ENCODE peak calls at places on chromosomes 3 and 15, in seven cellular contexts. M is left ventricle myocardium inferior, X is A673, S is kidney epithelial cell, P is BJ, O is heart left ventricle, J is PC-3. V is an unnamed sample.

GRCh38 chr3:142027713-142028112 is 121.6 kb downstream of the TFDP2 start:
- DNase-seq in M (no peak), X (peak; percentile 77), S (no peak), P (no peak), O (no peak), J (peak; percentile 44), V (no peak)

GRCh38 chr3:155746703-155747102 is 1.8 kb upstream of the PLCH1 start:
- DNase-seq in M (no peak), X (no peak), S (no peak), P (no peak), O (no peak), J (no peak), V (no peak)

GRCh38 chr3:134879991-134880390 is 84.9 kb downstream of the EPHB1 start:
- DNase-seq in M (no peak), X (no peak), S (no peak), P (no peak), O (no peak), J (no peak), V (no peak)

GRCh38 chr3:136135039-136135802 is 60.9 kb downstream of the MSL2 start:
- DNase-seq in M (no peak), X (peak; percentile 37), S (no peak), P (no peak), O (no peak), J (no peak), V (no peak)

GRCh38 chr3:30289751-30290150 is 316.6 kb upstream of the TGFBR2 start:
- DNase-seq in M (no peak), X (no peak), S (no peak), P (no peak), O (no peak), J (no peak), V (no peak)

GRCh38 chr3:14431928-14432834 is 29.8 kb downstream of the SLC6A6 start:
- DNase-seq in M (peak; percentile 86), X (peak; percentile 95), S (peak; percentile 78), P (no peak), O (peak; percentile 88), J (peak; percentile 96), V (peak; percentile 93)

GRCh38 chr15:93088200-93088980 is 621 bp downstream of the RGMA start:
- DNase-seq in M (peak; percentile 45), X (peak; percentile 49), S (no peak), P (no peak), O (peak; percentile 17), J (no peak), V (no peak)

GRCh38 chr3:160949460-160949859 is 155.7 kb downstream of the B3GALNT1 start:
- DNase-seq in M (no peak), X (no peak), S (no peak), P (no peak), O (no peak), J (no peak), V (no peak)

GRCh38 chr3:132722165-132723023 is at the start of gene NPHP3:
- DNase-seq in M (peak; percentile 98), X (peak; percentile 94), S (peak; percentile 69), P (peak; percentile 72), O (peak; percentile 99), J (peak; percentile 79), V (peak; percentile 99)

GRCh38 chr15:88619796-88620195 is 1.3 kb upstream of the AEN start:
- DNase-seq in M (no peak), X (no peak), S (no peak), P (no peak), O (no peak), J (no peak), V (peak; percentile 3)

GRCh38 chr3:128767351-128767750 is 41.4 kb downstream of the RAB7A start:
- DNase-seq in M (no peak), X (no peak), S (no peak), P (no peak), O (no peak), J (no peak), V (no peak)

GRCh38 chr3:47405820-47406761 is 25.3 kb downstream of the PTPN23 start:
- DNase-seq in M (no peak), X (no peak), S (no peak), P (no peak), O (no peak), J (no peak), V (no peak)

GRCh38 chr3:134201201-134202130 is 49.2 kb downstream of the RYK start:
- DNase-seq in M (no peak), X (peak; percentile 7), S (peak; percentile 73), P (peak; percentile 52), O (no peak), J (peak; percentile 86), V (no peak)

GRCh38 chr3:193630005-193630404 is 37.0 kb downstream of the OPA1 start:
- DNase-seq in M (no peak), X (no peak), S (no peak), P (no peak), O (no peak), J (no peak), V (no peak)

GRCh38 chr3:27657404-27657803 is 64.7 kb downstream of the EOMES start:
- DNase-seq in M (no peak), X (no peak), S (no peak), P (no peak), O (no peak), J (peak; percentile 61), V (no peak)

GRCh38 chr3:132004571-132004970 is 30.2 kb downstream of the CPNE4 start:
- DNase-seq in M (no peak), X (no peak), S (no peak), P (no peak), O (no peak), J (no peak), V (no peak)

GRCh38 chr15:96323250-96324162 is 7.0 kb upstream of the NR2F2 start:
- DNase-seq in M (no peak), X (no peak), S (no peak), P (no peak), O (no peak), J (no peak), V (no peak)

GRCh38 chr15:96324192-96324895 is 6.2 kb upstream of the NR2F2 start:
- DNase-seq in M (no peak), X (no peak), S (no peak), P (no peak), O (no peak), J (peak; percentile 53), V (peak; percentile 57)

GRCh38 chr15:96320703-96321421 is 9.6 kb upstream of the NR2F2 start:
- DNase-seq in M (no peak), X (no peak), S (no peak), P (no peak), O (no peak), J (no peak), V (no peak)

GRCh38 chr15:96322401-96323249 is 7.9 kb upstream of the NR2F2 start:
- DNase-seq in M (no peak), X (no peak), S (no peak), P (no peak), O (peak; percentile 46), J (peak; percentile 10), V (peak; percentile 29)

DNA sequence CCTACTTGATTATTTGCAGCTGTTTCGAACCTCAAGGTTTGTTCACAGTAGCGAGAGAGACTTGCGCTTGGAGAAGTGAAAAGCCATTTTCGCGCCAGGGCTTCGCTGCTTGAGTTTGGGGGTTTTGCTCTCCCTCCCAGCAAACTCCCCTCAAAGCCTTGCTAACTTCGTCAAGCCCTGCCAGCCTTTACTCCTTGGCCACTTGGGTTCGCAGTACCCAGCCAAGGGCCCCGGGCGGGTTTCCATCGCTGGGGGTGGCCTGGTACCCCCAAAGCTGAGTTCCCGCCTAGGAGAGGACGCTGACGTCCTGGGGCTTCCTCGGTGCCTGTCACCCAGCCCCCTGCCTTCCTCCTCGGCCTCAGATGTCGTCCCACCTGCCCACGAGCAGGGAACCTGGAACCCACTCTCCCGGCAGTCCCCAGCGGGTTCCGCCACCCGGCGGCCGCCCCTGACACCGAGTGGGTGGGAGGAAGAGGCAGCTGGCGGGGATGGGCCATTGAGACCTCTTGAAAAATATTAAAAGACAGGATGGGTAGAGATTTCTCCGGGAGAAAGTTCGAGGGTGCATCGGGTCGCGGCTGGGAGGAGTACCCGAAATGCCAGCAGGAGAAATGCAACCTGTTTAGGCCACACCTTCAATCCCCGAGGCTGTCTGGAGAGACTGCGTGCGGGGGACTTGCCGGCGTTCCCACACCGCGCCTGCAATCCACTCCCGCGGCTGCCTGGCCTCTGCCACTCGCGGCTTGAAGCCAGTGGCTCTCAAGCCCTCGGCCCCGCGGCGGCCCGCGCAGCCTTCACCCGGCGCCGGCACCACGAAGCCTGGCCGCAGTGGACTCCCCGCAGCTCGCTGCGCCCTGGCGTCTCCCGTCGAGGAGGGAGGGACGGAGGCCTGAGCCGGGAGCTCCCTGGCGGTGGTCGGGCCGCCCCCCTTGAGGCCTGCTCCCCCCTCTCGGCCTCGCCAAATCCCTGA is 8.8 kb upstream of the NR2F2 start:
- DNase-seq in M (no peak), X (peak; percentile 43), S (no peak), P (no peak), O (peak; percentile 33), J (peak; percentile 16), V (peak; percentile 24)
- H3K4me3 ChIP-seq in M (peak overlapping the region; percentile 88), X (peak overlapping the region; percentile 48), S (peak overlapping the region; percentile 38), P (peak overlapping the region; percentile 24), O (peak overlapping the region; percentile 22), J (peak overlapping the region; percentile 66), V (no peak overlapping the region)

GRCh38 chr3:43748179-43748578 is 57.4 kb downstream of the ABHD5 start:
- DNase-seq in M (no peak), X (no peak), S (no peak), P (no peak), O (no peak), J (peak; percentile 52), V (no peak)

GRCh38 chr3:43747641-43748040 is 56.9 kb downstream of the ABHD5 start:
- DNase-seq in M (no peak), X (no peak), S (no peak), P (no peak), O (no peak), J (peak; percentile 64), V (no peak)

GRCh38 chr3:43738305-43738704 is 47.6 kb downstream of the ABHD5 start:
- DNase-seq in M (no peak), X (no peak), S (no peak), P (no peak), O (no peak), J (no peak), V (no peak)

GRCh38 chr3:43737001-43737440 is 46.3 kb downstream of the ABHD5 start:
- DNase-seq in M (no peak), X (no peak), S (no peak), P (no peak), O (no peak), J (no peak), V (no peak)

DNA sequence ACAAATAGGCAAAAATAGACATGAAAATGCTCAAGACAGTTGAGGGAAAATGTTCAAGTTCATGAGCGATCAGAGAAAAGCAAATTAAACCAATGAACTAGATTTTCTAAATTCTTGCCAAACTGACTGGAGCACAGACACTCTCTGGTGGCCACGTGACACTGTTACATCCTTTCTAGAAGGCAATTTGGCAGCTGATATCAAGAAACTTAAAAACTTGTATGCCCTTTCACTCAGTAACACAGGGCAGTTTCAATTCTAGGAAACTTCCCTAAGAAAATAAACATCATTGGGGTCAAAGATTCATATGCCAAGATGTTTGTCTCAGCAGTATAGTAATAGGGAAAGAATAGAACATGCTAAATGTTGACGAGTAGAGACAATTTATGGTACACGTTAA is 52.2 kb downstream of the ABHD5 start:
- DNase-seq in M (no peak), X (no peak), S (no peak), P (no peak), O (no peak), J (no peak), V (no peak)
- TF ChIP-seq CTCF in M (peak; percentile 19), X (peak; percentile 21), S (peak; percentile 12), P (peak; percentile 19), O (no peak), J (peak; percentile 50), V (peak; percentile 11)

GRCh38 chr3:16146015-16146730 is 28.3 kb upstream of the GALNT15 start:
- DNase-seq in M (no peak), X (no peak), S (no peak), P (no peak), O (no peak), J (no peak), V (no peak)
- H3K27me3 ChIP-seq in M (no peaks in the 10 kb centered on the region), X (no peaks in the 10 kb centered on the region), S (no peaks in the 10 kb centered on the region), P (no peaks in the 10 kb centered on the region), O (no peaks in the 10 kb centered on the region), J (no peaks in the 10 kb centered on the region), V (no peaks in the 10 kb centered on the region)

GRCh38 chr3:94076055-94076454 is 13.2 kb downstream of the NSUN3 start:
- DNase-seq in M (no peak), X (no peak), S (peak; percentile 4), P (no peak), O (no peak), J (peak; percentile 46), V (no peak)
- H3K4me3 ChIP-seq in M (no peak overlapping the region), X (no peak overlapping the region), S (no peak overlapping the region), P (no peak overlapping the region), O (no peak overlapping the region), J (no peak overlapping the region), V (no peak overlapping the region)

V was measured in adrenal gland.